ENCODE peak calls at places on chromosome 17, in eight cellular contexts. T is neuronal stem cell, Y is DND-41, X is heart left ventricle, W is gastrocnemius medialis, G is OCI-LY7, D is heart right ventricle, V is left ventricle myocardium inferior. J is an unnamed sample.

GRCh38 chr17:75830168-75831031 is 13.8 kb downstream of the UNC13D start:
- DNase-seq in T (peak; percentile 44), Y (peak; percentile 58), X (no peak), W (no peak), G (peak; percentile 55), D (no peak), V (no peak), J (no peak)

GRCh38 chr17:27983853-27984252 is 58.6 kb upstream of the NLK start:
- DNase-seq in T (no peak), Y (no peak), X (no peak), W (no peak), G (no peak), D (no peak), V (no peak), J (no peak)

GRCh38 chr17:80263253-80264047 is 2.8 kb downstream of the RNF213 start:
- DNase-seq in T (no peak), Y (peak; percentile 95), X (peak; percentile 90), W (peak; percentile 86), G (peak; percentile 97), D (peak; percentile 92), V (peak; percentile 75), J (peak; percentile 77)

GRCh38 chr17:75712480-75712879 is 8.8 kb upstream of the ITGB4 start:
- DNase-seq in T (no peak), Y (no peak), X (no peak), W (no peak), G (no peak), D (no peak), V (no peak), J (no peak)

GRCh38 chr17:75147878-75148546 is 6.3 kb downstream of the JPT1 start:
- DNase-seq in T (no peak), Y (no peak), X (no peak), W (no peak), G (no peak), D (no peak), V (no peak), J (no peak)

GRCh38 chr17:80671039-80671822 is 126.6 kb downstream of the RPTOR start:
- DNase-seq in T (no peak), Y (no peak), X (no peak), W (no peak), G (no peak), D (no peak), V (no peak), J (no peak)

GRCh38 chr17:66123163-66123562 is 68.8 kb downstream of the CEP112 start:
- DNase-seq in T (no peak), Y (no peak), X (no peak), W (no peak), G (no peak), D (no peak), V (no peak), J (no peak)

GRCh38 chr17:81511800-81512559 is 619 bp downstream of the ACTG1 start:
- DNase-seq in T (no peak), Y (no peak), X (no peak), W (no peak), G (peak; percentile 52), D (peak; percentile 43), V (no peak), J (peak; percentile 41)

GRCh38 chr17:30812218-30813177 is 12.0 kb downstream of the CRLF3 start:
- DNase-seq in T (no peak), Y (no peak), X (no peak), W (no peak), G (no peak), D (no peak), V (no peak), J (no peak)

GRCh38 chr17:3551189-3551588 is 6.4 kb downstream of the TRPV3 start:
- DNase-seq in T (no peak), Y (no peak), X (no peak), W (no peak), G (no peak), D (no peak), V (no peak), J (no peak)

DNA sequence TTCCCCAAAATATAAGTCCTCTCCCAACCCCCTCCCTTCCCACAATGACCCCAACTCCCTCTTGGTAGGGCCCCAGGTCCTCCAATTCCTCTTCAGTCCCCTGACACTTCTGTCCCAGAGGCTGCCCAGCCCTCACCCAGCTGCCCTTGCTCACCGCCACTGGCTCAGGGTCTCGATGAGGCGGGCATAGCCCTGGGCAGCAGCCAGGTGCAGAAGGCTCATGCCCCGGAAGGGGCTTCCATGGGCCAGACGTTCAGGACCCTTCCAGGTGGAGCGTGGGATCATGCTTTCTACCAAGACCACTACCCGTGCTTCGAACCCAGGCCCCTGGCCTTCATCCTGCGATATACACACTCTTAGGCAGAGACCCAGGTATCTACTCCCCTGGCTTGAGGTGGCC is 5.8 kb upstream of the SPAG7 start:
- DNase-seq in T (no peak), Y (no peak), X (no peak), W (no peak), G (no peak), D (no peak), V (no peak), J (no peak)
- H3K36me3 ChIP-seq in T (peaks cover 10% of the 10 kb centered on the region), Y (peaks cover 82% of the 10 kb centered on the region), X (peaks cover 92% of the 10 kb centered on the region), W (peaks cover 61% of the 10 kb centered on the region), G (peaks cover 44% of the 10 kb centered on the region), D (peaks cover 79% of the 10 kb centered on the region), V (peaks cover 58% of the 10 kb centered on the region), J (peaks cover 30% of the 10 kb centered on the region)

GRCh38 chr17:51442112-51442865 is 181.9 kb downstream of the UTP18 start:
- DNase-seq in T (no peak), Y (no peak), X (no peak), W (no peak), G (no peak), D (no peak), V (no peak), J (no peak)
- H3K9me3 ChIP-seq in T (no peaks in the 10 kb centered on the region), Y (no peaks in the 10 kb centered on the region), X (no peaks in the 10 kb centered on the region), W (no peaks in the 10 kb centered on the region), G (no peaks in the 10 kb centered on the region), D (no peaks in the 10 kb centered on the region), V (no peaks in the 10 kb centered on the region), J (no peaks in the 10 kb centered on the region)

DNA sequence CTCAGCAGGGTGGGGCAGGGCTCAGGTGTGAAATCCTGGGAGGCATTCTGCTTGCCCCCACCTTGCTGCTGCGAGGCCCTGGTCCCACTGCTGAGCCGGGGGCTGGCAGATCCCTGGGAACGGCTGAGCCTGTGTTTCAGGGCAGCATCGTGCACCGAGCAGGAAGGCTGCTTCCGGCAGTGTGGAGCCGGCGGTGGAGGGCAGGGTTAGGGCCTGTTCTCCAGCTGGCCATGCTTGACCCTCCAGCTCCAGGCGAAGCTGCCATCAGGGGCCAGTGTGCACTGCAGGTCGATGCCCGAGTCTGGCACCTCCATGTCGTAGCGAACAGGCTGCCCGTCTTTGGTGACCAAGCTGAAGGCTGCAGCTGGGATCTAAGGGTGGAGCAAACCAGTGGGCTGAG is 2.5 kb upstream of the SPATA32 start:
- DNase-seq in T (no peak), Y (no peak), X (no peak), W (no peak), G (no peak), D (no peak), V (no peak), J (no peak)
- H3K36me3 ChIP-seq in T (peaks cover 40% of the 10 kb centered on the region), Y (peaks cover 65% of the 10 kb centered on the region), X (peaks cover 64% of the 10 kb centered on the region), W (peaks cover 41% of the 10 kb centered on the region), G (peaks cover 50% of the 10 kb centered on the region), D (peaks cover 61% of the 10 kb centered on the region), V (peaks cover 60% of the 10 kb centered on the region), J (peaks cover 50% of the 10 kb centered on the region)

DNA sequence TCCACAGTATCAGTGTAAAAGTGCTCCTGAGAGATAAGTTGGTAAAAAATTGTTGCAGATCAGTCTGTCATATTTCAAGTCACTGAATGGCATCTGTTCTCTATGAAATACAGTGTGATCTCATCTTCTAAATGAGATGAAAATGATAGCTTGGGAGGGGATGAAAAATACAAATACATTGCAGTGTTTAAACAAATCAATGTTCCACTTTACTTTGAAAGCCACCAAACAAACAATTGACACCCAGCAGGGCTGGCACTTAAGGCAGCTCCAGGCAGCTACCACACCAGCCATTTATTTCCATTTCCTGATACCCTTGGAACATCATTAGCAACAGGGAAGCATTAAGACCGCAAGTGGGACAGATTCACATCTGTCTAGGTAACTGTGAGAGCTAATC is 827.6 kb upstream of the KIF2B start:
- DNase-seq in T (no peak), Y (no peak), X (no peak), W (no peak), G (no peak), D (no peak), V (no peak), J (no peak)
- H3K9me3 ChIP-seq in T (no peaks in the 10 kb centered on the region), Y (no peaks in the 10 kb centered on the region), X (no peaks in the 10 kb centered on the region), W (no peaks in the 10 kb centered on the region), G (no peaks in the 10 kb centered on the region), D (peaks cover 10% of the 10 kb centered on the region), V (peaks cover 12% of the 10 kb centered on the region), J (no peaks in the 10 kb centered on the region)

GRCh38 chr17:5022171-5022711 is 13.0 kb downstream of the SLC52A1 start:
- DNase-seq in T (no peak), Y (no peak), X (no peak), W (no peak), G (no peak), D (no peak), V (no peak), J (no peak)
- H3K36me3 ChIP-seq in T (peaks cover 34% of the 10 kb centered on the region), Y (peaks cover 37% of the 10 kb centered on the region), X (peaks cover 73% of the 10 kb centered on the region), W (peaks cover 72% of the 10 kb centered on the region), G (peaks cover 42% of the 10 kb centered on the region), D (peaks cover 79% of the 10 kb centered on the region), V (peaks cover 73% of the 10 kb centered on the region), J (no peaks in the 10 kb centered on the region)

GRCh38 chr17:72802726-72803125 is 289.8 kb downstream of the SLC39A11 start:
- DNase-seq in T (no peak), Y (no peak), X (no peak), W (no peak), G (no peak), D (no peak), V (no peak), J (no peak)

GRCh38 chr17:72795941-72796340 is 296.5 kb downstream of the SLC39A11 start:
- DNase-seq in T (no peak), Y (no peak), X (no peak), W (no peak), G (no peak), D (no peak), V (no peak), J (no peak)

GRCh38 chr17:72794152-72794551 is 298.3 kb downstream of the SLC39A11 start:
- DNase-seq in T (no peak), Y (no peak), X (no peak), W (no peak), G (no peak), D (no peak), V (no peak), J (no peak)

GRCh38 chr17:72792771-72793170 is 299.7 kb downstream of the SLC39A11 start:
- DNase-seq in T (no peak), Y (no peak), X (no peak), W (no peak), G (no peak), D (no peak), V (no peak), J (no peak)

GRCh38 chr17:72797142-72797541 is 295.3 kb downstream of the SLC39A11 start:
- DNase-seq in T (no peak), Y (no peak), X (no peak), W (no peak), G (no peak), D (no peak), V (no peak), J (no peak)
- H3K9me3 ChIP-seq in T (peaks cover 23% of the 10 kb centered on the region), Y (peaks cover 5% of the 10 kb centered on the region), X (no peaks in the 10 kb centered on the region), W (peaks cover 14% of the 10 kb centered on the region), G (peaks cover 21% of the 10 kb centered on the region), D (peaks cover 53% of the 10 kb centered on the region), V (peaks cover 65% of the 10 kb centered on the region), J (peaks cover under 1% of the 10 kb centered on the region)

GRCh38 chr17:6097005-6097279 is 26.8 kb downstream of the WSCD1 start:
- DNase-seq in T (no peak), Y (no peak), X (no peak), W (no peak), G (no peak), D (no peak), V (no peak), J (no peak)
- H3K36me3 ChIP-seq in T (peaks cover 19% of the 10 kb centered on the region), Y (no peaks in the 10 kb centered on the region), X (no peaks in the 10 kb centered on the region), W (no peaks in the 10 kb centered on the region), G (no peaks in the 10 kb centered on the region), D (no peaks in the 10 kb centered on the region), V (no peaks in the 10 kb centered on the region), J (no peaks in the 10 kb centered on the region)

GRCh38 chr17:74141612-74142011 is 61.9 kb upstream of the RPL38 start:
- DNase-seq in T (no peak), Y (no peak), X (no peak), W (no peak), G (no peak), D (no peak), V (no peak), J (no peak)
- H3K9me3 ChIP-seq in T (peaks cover 6% of the 10 kb centered on the region), Y (peaks cover 20% of the 10 kb centered on the region), X (no peaks in the 10 kb centered on the region), W (no peaks in the 10 kb centered on the region), G (peaks cover 26% of the 10 kb centered on the region), D (peaks cover 36% of the 10 kb centered on the region), V (peaks cover 57% of the 10 kb centered on the region), J (no peaks in the 10 kb centered on the region)

J was measured in CD8-positive, alpha-beta T cell.